ENCODE peak calls at places on chromosomes 12 and 14, in four cellular contexts. X is stomach, Z is mucosa of descending colon, W is tibial nerve. Q is an unnamed sample.

GRCh38 chr14:92670177-92670576 is 78.2 kb downstream of the LGMN start:
- DNase-seq in X (no peak), W (no peak), Z (no peak), Q (no peak)

GRCh38 chr12:19561411-19561961 is 122.2 kb downstream of the AEBP2 start:
- DNase-seq in Z (no peak), W (no peak), X (no peak), Q (no peak)

GRCh38 chr14:51023964-51024363 is 70.9 kb downstream of the TRIM9 start:
- DNase-seq in Z (no peak), W (no peak), X (no peak), Q (no peak)

GRCh38 chr12:2284857-2285256 is 232.1 kb downstream of the CACNA1C start:
- DNase-seq in Z (peak), W (peak), X (peak), Q (peak)

GRCh38 chr12:12209043-12209442 is 57.8 kb downstream of the LRP6 start:
- DNase-seq in W (no peak), X (no peak), Z (no peak), Q (no peak)

GRCh38 chr12:123445388-123446344 is 9.2 kb upstream of the RILPL2 start:
- DNase-seq in W (no peak), X (peak), Z (no peak), Q (no peak)

GRCh38 chr14:59055439-59056045 is 132.9 kb upstream of the DAAM1 start:
- DNase-seq in X (peak), W (peak), Z (no peak), Q (no peak)

GRCh38 chr14:81062816-81063215 is 107.4 kb downstream of the TSHR start:
- DNase-seq in X (no peak), W (peak), Z (no peak), Q (no peak)

GRCh38 chr12:92170050-92170449 is 24.4 kb upstream of the BTG1 start:
- DNase-seq in X (no peak), Z (no peak), W (no peak), Q (no peak)

GRCh38 chr12:2514038-2514340 is 280.8 kb upstream of the FKBP4 start:
- DNase-seq in X (no peak), W (no peak), Z (no peak), Q (no peak)

GRCh38 chr12:52924764-52925716 is 20.2 kb upstream of the KRT8 start:
- DNase-seq in Z (no peak), X (no peak), W (no peak), Q (no peak)

GRCh38 chr12:24596768-24597388 is 352.0 kb downstream of the BCAT1 start:
- DNase-seq in X (no peak), W (no peak), Z (no peak), Q (no peak)

GRCh38 chr12:108629824-108630476 is 3.7 kb downstream of the SELPLG start:
- DNase-seq in W (no peak), Z (no peak), X (no peak), Q (peak)

GRCh38 chr14:63918411-63918810 is 65.6 kb downstream of the SYNE2 start:
- DNase-seq in X (no peak), W (no peak), Z (no peak), Q (no peak)

GRCh38 chr14:30751646-30752416 is 122.5 kb upstream of the COCH start:
- DNase-seq in W (no peak), X (no peak), Z (no peak), Q (no peak)

GRCh38 chr12:11814362-11814761 is 164.9 kb downstream of the ETV6 start:
- DNase-seq in Z (no peak), X (no peak), W (no peak), Q (no peak)

GRCh38 chr14:101878222-101879211 is 85.9 kb upstream of the DYNC1H1 start:
- DNase-seq in Z (no peak), X (peak), W (no peak), Q (no peak)

GRCh38 chr14:63777024-63777423 is 49.2 kb upstream of the SGPP1 start:
- DNase-seq in Z (no peak), X (no peak), W (no peak), Q (no peak)

GRCh38 chr14:36028218-36028617 is 148.3 kb downstream of the PTCSC3 start:
- DNase-seq in Z (no peak), W (no peak), X (no peak), Q (no peak)

GRCh38 chr14:68934034-68934433 is 45.1 kb downstream of the ACTN1 start:
- DNase-seq in X (no peak), Z (no peak), W (no peak), Q (no peak)

GRCh38 chr12:124422142-124422569 is 127.3 kb downstream of the RFLNA start:
- DNase-seq in X (peak), W (no peak), Z (peak), Q (no peak)

GRCh38 chr12:60052483-60052882 is 456.7 kb downstream of the SLC16A7 start:
- DNase-seq in W (no peak), X (no peak), Z (no peak), Q (no peak)

GRCh38 chr12:27493260-27493935 is 30.6 kb upstream of the PPFIBP1 start:
- DNase-seq in X (no peak), Z (no peak), W (no peak), Q (no peak)

GRCh38 chr14:71384007-71384605 is 476.8 kb downstream of the PCNX1 start:
- DNase-seq in X (peak), Z (no peak), W (no peak), Q (no peak)

GRCh38 chr12:92244036-92244435 is 98.4 kb upstream of the BTG1 start:
- DNase-seq in X (no peak), W (peak), Z (no peak), Q (no peak)

GRCh38 chr12:75478395-75478794 is 2.2 kb upstream of the GLIPR1 start:
- DNase-seq in W (no peak), X (no peak), Z (no peak), Q (no peak)

GRCh38 chr12:47754881-47755280 is 3.8 kb downstream of the RAPGEF3 start:
- DNase-seq in W (no peak), X (peak), Z (peak), Q (no peak)

GRCh38 chr14:74514471-74514932 is 20.9 kb downstream of the ISCA2 start:
- DNase-seq in X (no peak), W (peak), Z (peak), Q (no peak)

GRCh38 chr14:65753061-65753460 is 340.5 kb downstream of the FUT8 start:
- DNase-seq in W (no peak), Z (no peak), X (no peak), Q (no peak)

GRCh38 chr14:65748796-65749195 is 336.3 kb downstream of the FUT8 start:
- DNase-seq in Z (no peak), W (no peak), X (no peak), Q (no peak)

GRCh38 chr14:65750906-65751305 is 338.4 kb downstream of the FUT8 start:
- DNase-seq in Z (no peak), X (no peak), W (no peak), Q (no peak)

GRCh38 chr14:65749287-65749686 is 336.8 kb downstream of the FUT8 start:
- DNase-seq in Z (no peak), X (no peak), W (no peak), Q (no peak)

GRCh38 chr14:65751510-65751909 is 339.0 kb downstream of the FUT8 start:
- DNase-seq in X (no peak), Z (no peak), W (no peak), Q (no peak)
- TF ChIP-seq CTCF in X (no peak), Z (no peak), W (no peak), Q (no peak)

DNA sequence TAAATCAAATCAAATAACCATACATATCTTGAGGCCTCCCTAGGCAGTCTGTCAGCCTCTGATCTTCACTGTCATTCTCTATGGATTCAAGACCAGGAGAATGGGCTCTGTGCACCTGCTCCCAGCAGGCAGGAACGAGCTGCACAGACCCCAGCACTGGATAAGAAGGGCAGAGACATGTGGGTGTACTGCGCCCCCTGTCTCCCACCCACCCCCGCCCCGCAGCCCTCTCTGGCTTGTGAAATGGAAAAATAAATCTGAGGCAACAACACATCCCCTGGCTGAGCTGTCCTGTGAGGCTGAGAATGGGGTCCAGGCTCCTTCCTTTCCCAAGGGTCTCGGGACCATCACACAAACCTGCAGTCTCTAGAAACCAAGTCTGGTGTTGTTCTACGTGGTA is 26.2 kb downstream of the CLMN start:
- DNase-seq in X (no peak), W (no peak), Z (no peak), Q (no peak)
- TF ChIP-seq CTCF in X (no peak), W (no peak), Z (no peak), Q (no peak)

DNA sequence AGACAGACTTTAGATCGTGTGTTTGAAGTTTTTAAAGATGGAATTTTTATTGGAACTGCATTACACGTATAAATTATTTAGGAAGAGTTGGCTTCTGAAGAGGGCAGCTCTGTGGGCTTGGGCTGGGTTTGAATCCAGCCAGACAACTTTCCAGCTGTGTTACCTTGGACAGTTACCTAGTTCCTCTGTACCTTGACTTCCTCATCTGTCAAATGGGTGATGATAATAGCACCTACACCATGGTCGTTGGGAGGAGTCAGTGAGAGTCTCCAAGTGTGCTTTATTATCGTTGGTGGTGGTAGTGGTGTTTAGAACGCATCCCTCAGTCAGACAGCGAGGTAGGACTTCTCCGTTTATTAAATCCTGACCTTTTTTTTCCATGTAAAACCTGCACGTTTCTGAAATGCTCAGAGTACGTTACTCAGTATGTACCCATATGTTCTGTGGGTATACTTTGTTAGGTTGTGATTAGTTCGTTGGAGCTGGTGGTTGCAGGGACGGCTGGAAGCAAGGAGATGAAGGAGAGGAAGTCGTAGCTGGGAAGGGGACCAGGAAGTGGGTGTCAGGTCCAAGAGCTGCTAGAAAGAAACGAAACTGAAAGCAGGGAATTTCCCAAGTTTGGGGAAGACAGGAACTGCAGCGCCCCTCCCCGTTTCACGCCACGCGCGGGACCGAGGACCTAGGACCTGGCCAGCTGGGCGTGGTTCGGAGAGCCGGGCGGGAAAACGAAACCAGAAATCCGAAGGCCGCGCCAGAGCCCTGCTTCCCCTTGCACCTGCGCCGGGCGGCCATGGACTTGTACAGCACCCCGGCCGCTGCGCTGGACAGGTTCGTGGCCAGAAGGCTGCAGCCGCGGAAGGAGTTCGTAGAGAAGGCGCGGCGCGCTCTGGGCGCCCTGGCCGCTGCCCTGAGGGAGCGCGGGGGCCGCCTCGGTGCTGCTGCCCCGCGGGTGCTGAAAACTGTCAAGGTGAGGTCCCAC is at the start of gene OAS3:
- DNase-seq in X (peak), Z (peak), W (peak), Q (peak)
- TF ChIP-seq CTCF in X (no peak), Z (no peak), W (no peak), Q (no peak)

GRCh38 chr14:24144451-24144850 is 2.0 kb downstream of the PSME2 start:
- DNase-seq in Z (no peak), X (no peak), W (no peak), Q (no peak)

GRCh38 chr14:24138396-24139271 is 2.6 kb downstream of the PSME1 start:
- DNase-seq in W (no peak), Z (no peak), X (no peak), Q (no peak)

GRCh38 chr14:24139272-24139934 is 2.0 kb downstream of the EMC9 start:
- DNase-seq in W (no peak), X (no peak), Z (no peak), Q (no peak)

GRCh38 chr14:24143511-24143910 is 2.1 kb upstream of the EMC9 start:
- DNase-seq in Z (no peak), X (no peak), W (no peak), Q (no peak)

DNA sequence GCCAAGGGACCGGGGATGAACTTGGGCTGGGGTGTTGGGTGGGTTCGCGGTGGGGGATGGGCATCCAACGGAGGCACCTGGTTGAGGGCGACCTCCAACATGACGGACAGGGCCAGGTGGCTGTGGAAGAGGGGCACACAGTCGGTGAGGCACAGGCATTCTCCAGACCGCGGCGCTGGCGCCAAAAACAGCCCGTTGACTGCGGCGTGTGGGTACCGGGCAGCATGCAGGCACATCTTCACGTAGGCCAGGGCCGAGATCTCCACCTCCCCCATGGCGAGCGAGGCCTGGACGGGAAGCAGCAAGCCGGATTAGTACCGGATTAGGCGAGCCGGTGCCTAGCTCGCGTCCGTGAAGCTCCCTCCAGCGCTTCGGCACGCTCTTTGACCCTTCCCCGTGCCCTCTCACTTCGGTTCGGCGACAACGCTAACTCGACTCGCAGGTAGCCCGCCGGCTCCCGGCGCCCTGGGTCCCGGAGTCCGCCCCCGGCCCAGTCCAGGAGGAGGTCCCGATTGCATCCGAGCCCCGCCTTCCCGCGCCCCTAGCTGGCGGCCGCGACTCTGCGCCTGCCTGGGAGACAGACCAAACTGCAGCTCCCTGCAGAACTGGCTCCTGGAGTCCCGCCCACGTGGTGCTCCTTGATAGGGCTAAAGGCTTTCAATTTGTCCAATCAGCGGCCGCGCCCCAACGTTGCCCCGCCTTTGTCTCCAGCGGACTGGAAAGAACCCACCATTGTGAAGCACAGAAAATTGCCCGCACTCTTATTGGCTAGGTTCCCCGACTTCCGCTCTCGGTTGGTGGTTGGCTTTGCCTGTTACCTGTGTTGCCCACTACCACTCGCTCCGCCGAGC is at the start of gene EMC9:
- DNase-seq in Z (peak), W (peak), X (peak), Q (peak)
- TF ChIP-seq CTCF in Z (peak), W (peak), X (peak), Q (no peak)

DNA sequence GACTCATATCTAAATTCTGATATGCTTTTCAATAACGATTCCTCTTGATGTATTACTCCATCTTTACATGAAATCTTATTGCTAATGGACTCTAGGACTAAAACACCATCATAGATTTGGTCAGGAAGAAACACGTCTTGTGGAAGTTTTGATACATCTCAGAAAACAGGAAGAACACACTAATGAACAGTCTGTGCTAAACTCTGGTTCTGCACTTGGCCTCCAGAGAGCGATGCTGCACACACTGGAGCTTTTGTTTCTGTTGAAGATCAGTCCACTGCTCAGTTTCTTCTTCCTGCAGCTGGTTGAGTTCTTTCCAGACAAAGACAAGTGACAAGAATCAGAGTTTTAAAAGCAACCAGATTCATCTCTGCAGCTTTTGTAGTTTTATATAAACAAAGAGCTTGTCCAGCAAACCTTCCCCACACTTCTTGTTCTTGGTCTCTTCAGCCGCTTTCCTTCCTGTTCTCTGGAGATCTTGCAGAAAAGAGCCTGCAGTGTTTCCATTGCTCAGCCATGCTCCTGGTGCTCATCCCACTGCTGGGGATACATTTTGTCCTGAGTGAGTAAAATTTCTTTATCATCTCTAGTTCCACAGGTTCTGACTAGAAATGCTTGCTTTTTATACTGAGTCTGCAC is 229.1 kb upstream of the OR4E1 start:
- DNase-seq in W (no peak), Z (no peak), X (no peak), Q (no peak)
- TF ChIP-seq CTCF in W (no peak), Z (no peak), X (no peak), Q (no peak)

DNA sequence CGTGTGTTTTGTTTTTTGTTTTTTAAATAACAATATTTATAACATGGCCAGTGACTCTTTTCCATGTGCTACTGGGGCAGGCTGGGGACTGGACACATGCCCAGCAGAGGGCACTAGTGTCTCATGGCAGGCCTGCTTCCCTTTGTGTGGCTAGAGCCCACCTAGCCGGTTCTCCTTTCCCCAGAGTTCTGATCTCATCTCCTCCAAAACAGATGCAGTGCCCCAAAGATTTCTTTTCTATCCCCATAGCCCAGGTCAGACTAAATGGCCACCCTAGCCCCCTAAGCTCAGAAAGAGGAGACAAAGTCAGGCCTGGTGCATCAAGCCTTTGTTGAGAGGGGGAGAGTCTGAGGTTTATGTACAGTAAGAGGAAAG is 21.2 kb downstream of the PRPF40B start:
- DNase-seq in X (peak), W (peak), Z (peak), Q (peak)
- TF ChIP-seq CTCF in X (peak), W (peak), Z (peak), Q (no peak)

GRCh38 chr14:95677168-95677835 is 8.9 kb upstream of the TCL1B start:
- DNase-seq in Z (no peak), X (no peak), W (no peak), Q (no peak)

GRCh38 chr14:95679148-95679547 is 7.1 kb upstream of the TCL1B start:
- DNase-seq in X (no peak), W (no peak), Z (no peak), Q (no peak)

GRCh38 chr14:95683793-95684192 is 2.4 kb upstream of the TCL1B start:
- DNase-seq in X (peak), Z (no peak), W (no peak), Q (no peak)

GRCh38 chr14:95681153-95681552 is 5.1 kb upstream of the TCL1B start:
- DNase-seq in Z (no peak), W (no peak), X (no peak), Q (no peak)

DNA sequence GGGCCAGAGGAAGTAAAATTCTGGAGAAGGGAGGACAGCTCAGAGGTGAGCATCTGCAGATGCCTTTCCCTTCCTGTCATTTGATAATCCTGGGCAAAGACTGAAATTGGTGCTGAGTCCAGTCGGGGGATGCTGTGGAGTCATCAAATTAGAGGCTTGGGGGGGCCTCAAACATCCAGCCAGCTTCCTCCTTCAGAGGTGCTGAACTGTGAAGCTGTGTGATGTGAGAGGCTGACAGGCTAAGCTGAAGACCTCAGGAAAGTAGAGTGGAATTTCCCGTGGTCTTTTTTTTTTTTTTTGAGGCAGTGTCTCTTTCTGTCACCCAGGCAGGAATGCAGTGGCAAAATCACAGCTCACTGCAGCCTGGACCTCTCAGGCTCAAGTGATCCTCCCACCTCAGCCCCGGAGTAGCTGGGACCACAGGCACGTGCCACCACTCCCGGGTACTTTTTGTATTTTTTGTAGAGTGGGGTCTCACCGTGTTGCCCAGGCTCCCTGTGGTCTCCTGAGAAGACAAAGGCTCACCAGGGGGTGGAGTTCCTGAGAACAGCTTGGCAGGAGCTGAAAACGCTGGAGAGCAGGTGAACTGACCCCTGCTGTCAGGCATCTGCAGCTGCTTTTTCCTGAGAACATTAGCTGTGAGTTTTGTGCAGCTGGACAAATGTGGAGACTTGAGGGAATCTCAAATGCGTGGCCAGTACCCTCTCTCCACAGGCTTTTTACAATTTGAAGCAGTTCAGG is 6.1 kb upstream of the TCL1B start:
- DNase-seq in X (no peak), Z (no peak), W (no peak), Q (no peak)
- TF ChIP-seq CTCF in X (no peak), Z (no peak), W (no peak), Q (no peak)